ENCODE peak calls at places on chromosomes 13 and 19, in ten cellular contexts. J, D, Z, W, U, F, C, V, E and H are unnamed samples.
A peak's percentile ranks its signal among the peaks of the same experiment; 100 is the strongest.

GRCh38 chr13:110869805-110870706 is 44.8 kb downstream of the ANKRD10 start:
- DNase-seq in J (no peak), D (peak; percentile 98), Z (peak; percentile 89), W (peak; percentile 100), U (peak; percentile 100), F (no peak), C (peak; percentile 79), V (no peak), E (no peak), H (peak; percentile 86)

GRCh38 chr19:34834513-34834912 is 61.5 kb upstream of the ZNF599 start:
- DNase-seq in J (no peak), D (no peak), Z (no peak), W (no peak), U (no peak), F (no peak), C (no peak), V (no peak), E (no peak), H (no peak)

GRCh38 chr19:40284501-40285352 is at the start of gene AKT2:
- DNase-seq in J (peak; percentile 77), D (no peak), Z (peak; percentile 90), W (peak; percentile 61), U (peak; percentile 27), F (peak; percentile 81), C (peak; percentile 88), V (peak; percentile 38), E (no peak), H (peak; percentile 83)

GRCh38 chr19:3716147-3716668 is 8.0 kb downstream of the TJP3 start:
- DNase-seq in J (no peak), D (no peak), Z (no peak), W (no peak), U (no peak), F (no peak), C (no peak), V (no peak), E (no peak), H (no peak)

GRCh38 chr19:771332-771785 is 20.4 kb downstream of the MISP start:
- DNase-seq in J (no peak), D (no peak), Z (peak; percentile 71), W (peak; percentile 51), U (peak; percentile 46), F (peak; percentile 53), C (no peak), V (peak; percentile 18), E (no peak), H (no peak)

GRCh38 chr19:47729468-47729798 is 15.9 kb upstream of the NOP53 start:
- DNase-seq in J (no peak), D (no peak), Z (peak; percentile 96), W (peak; percentile 95), U (peak; percentile 82), F (no peak), C (peak; percentile 78), V (no peak), E (no peak), H (no peak)

GRCh38 chr13:80313668-80314278 is 27.2 kb downstream of the SPRY2 start:
- DNase-seq in J (no peak), D (no peak), Z (no peak), W (no peak), U (no peak), F (no peak), C (no peak), V (no peak), E (no peak), H (no peak)

GRCh38 chr13:34208326-34208725 is 390.4 kb downstream of the RFC3 start:
- DNase-seq in J (no peak), D (no peak), Z (no peak), W (peak; percentile 81), U (peak; percentile 48), F (no peak), C (no peak), V (no peak), E (no peak), H (no peak)

GRCh38 chr19:1453525-1454371 is 3.8 kb downstream of the APC2 start:
- DNase-seq in J (no peak), D (no peak), Z (no peak), W (peak; percentile 59), U (peak; percentile 73), F (no peak), C (no peak), V (no peak), E (no peak), H (peak; percentile 82)

GRCh38 chr13:45925151-45925550 is 73.6 kb upstream of the SIAH3 start:
- DNase-seq in J (no peak), D (no peak), Z (no peak), W (no peak), U (no peak), F (no peak), C (no peak), V (no peak), E (no peak), H (no peak)

GRCh38 chr13:21095311-21095710 is 33.9 kb upstream of the LATS2 start:
- DNase-seq in J (no peak), D (no peak), Z (no peak), W (no peak), U (no peak), F (no peak), C (no peak), V (no peak), E (no peak), H (no peak)

GRCh38 chr19:16364231-16364865 is 39.7 kb downstream of the KLF2 start:
- DNase-seq in J (no peak), D (no peak), Z (no peak), W (no peak), U (no peak), F (no peak), C (no peak), V (no peak), E (no peak), H (no peak)

GRCh38 chr19:6424190-6424938 is at the start of gene KHSRP:
- DNase-seq in J (no peak), D (no peak), Z (peak; percentile 22), W (no peak), U (no peak), F (peak; percentile 51), C (peak; percentile 58), V (no peak), E (no peak), H (no peak)

GRCh38 chr13:99553033-99553432 is 51.8 kb downstream of the TM9SF2 start:
- DNase-seq in J (no peak), D (no peak), Z (no peak), W (no peak), U (no peak), F (no peak), C (no peak), V (no peak), E (no peak), H (no peak)

GRCh38 chr13:93224545-93224944 is 2.1 kb upstream of the GPC6 start:
- DNase-seq in J (no peak), D (no peak), Z (peak; percentile 99), W (no peak), U (peak; percentile 20), F (no peak), C (no peak), V (no peak), E (no peak), H (no peak)

GRCh38 chr13:112450567-112451240 is 74.5 kb downstream of the SPACA7 start:
- DNase-seq in J (no peak), D (no peak), Z (no peak), W (no peak), U (no peak), F (no peak), C (no peak), V (no peak), E (no peak), H (no peak)

GRCh38 chr13:33554919-33555791 is 262.8 kb upstream of the RFC3 start:
- DNase-seq in J (no peak), D (peak; percentile 26), Z (no peak), W (no peak), U (peak; percentile 59), F (no peak), C (no peak), V (no peak), E (no peak), H (no peak)

GRCh38 chr19:18418034-18418724 is 1.0 kb upstream of the SSBP4 start:
- DNase-seq in J (no peak), D (no peak), Z (no peak), W (no peak), U (no peak), F (no peak), C (peak; percentile 76), V (no peak), E (no peak), H (peak; percentile 83)

GRCh38 chr19:5434970-5435641 is 20.1 kb upstream of the ZNRF4 start:
- DNase-seq in J (no peak), D (no peak), Z (peak; percentile 58), W (peak; percentile 87), U (no peak), F (no peak), C (no peak), V (peak; percentile 35), E (no peak), H (no peak)

GRCh38 chr13:98370806-98371553 is 193.9 kb upstream of the RNF113B start:
- DNase-seq in J (no peak), D (peak; percentile 75), Z (no peak), W (no peak), U (peak; percentile 90), F (no peak), C (peak; percentile 71), V (no peak), E (no peak), H (no peak)